ENCODE peak calls at places on chromosomes 2 and 18, in nine cellular contexts. One of them, this sample, is unnamed.

GRCh38 chr2:138622606-138623005 is 121.0 kb downstream of the SPOPL start:
- DNase-seq in Caco-2: no peak
- DNase-seq in spleen: no peak
- DNase-seq in tibial nerve: no peak
- DNase-seq in iPS DF 6.9: no peak
- DNase-seq in mesendoderm: no peak
- DNase-seq in hepatocyte: no peak
- DNase-seq in brain microvascular endothelial cell: no peak
- DNase-seq in CD8-positive, alpha-beta T cell: no peak
- DNase-seq in this sample: no peak

GRCh38 chr2:189580662-189581353 is at the start of gene SLC40A1:
- DNase-seq in Caco-2: peak; percentile 96
- DNase-seq in iPS DF 6.9: no peak
- DNase-seq in mesendoderm: peak; percentile 71
- DNase-seq in tibial nerve: peak; percentile 66
- DNase-seq in CD8-positive, alpha-beta T cell: peak; percentile 48
- DNase-seq in brain microvascular endothelial cell: peak; percentile 14
- DNase-seq in spleen: peak; percentile 94
- DNase-seq in hepatocyte: peak; percentile 95
- DNase-seq in this sample: peak; percentile 88

GRCh38 chr18:59927246-59927825 is 27.5 kb downstream of the PMAIP1 start:
- DNase-seq in brain microvascular endothelial cell: no peak
- DNase-seq in spleen: no peak
- DNase-seq in tibial nerve: no peak
- DNase-seq in Caco-2: no peak
- DNase-seq in CD8-positive, alpha-beta T cell: no peak
- DNase-seq in iPS DF 6.9: no peak
- DNase-seq in mesendoderm: no peak
- DNase-seq in hepatocyte: no peak
- DNase-seq in this sample: no peak

GRCh38 chr2:68287580-68288441 is 31.9 kb downstream of the CNRIP1 start:
- DNase-seq in hepatocyte: peak; percentile 53
- DNase-seq in Caco-2: no peak
- DNase-seq in iPS DF 6.9: no peak
- DNase-seq in mesendoderm: peak; percentile 5
- DNase-seq in tibial nerve: no peak
- DNase-seq in brain microvascular endothelial cell: no peak
- DNase-seq in spleen: no peak
- DNase-seq in CD8-positive, alpha-beta T cell: no peak
- DNase-seq in this sample: peak; percentile 24

GRCh38 chr2:129462967-129463366 is 516.5 kb upstream of the RAB6C start:
- DNase-seq in mesendoderm: no peak
- DNase-seq in CD8-positive, alpha-beta T cell: no peak
- DNase-seq in brain microvascular endothelial cell: no peak
- DNase-seq in iPS DF 6.9: no peak
- DNase-seq in hepatocyte: no peak
- DNase-seq in tibial nerve: no peak
- DNase-seq in Caco-2: no peak
- DNase-seq in spleen: no peak
- DNase-seq in this sample: no peak

GRCh38 chr2:40130251-40130994 is 321.5 kb downstream of the SLC8A1 start:
- DNase-seq in Caco-2: no peak
- DNase-seq in mesendoderm: peak; percentile 8
- DNase-seq in CD8-positive, alpha-beta T cell: no peak
- DNase-seq in tibial nerve: no peak
- DNase-seq in hepatocyte: peak; percentile 30
- DNase-seq in brain microvascular endothelial cell: peak; percentile 48
- DNase-seq in spleen: no peak
- DNase-seq in iPS DF 6.9: no peak
- DNase-seq in this sample: no peak

GRCh38 chr2:36339819-36340218 is 15.8 kb upstream of the CRIM1 start:
- DNase-seq in iPS DF 6.9: no peak
- DNase-seq in CD8-positive, alpha-beta T cell: no peak
- DNase-seq in brain microvascular endothelial cell: no peak
- DNase-seq in tibial nerve: no peak
- DNase-seq in hepatocyte: no peak
- DNase-seq in mesendoderm: no peak
- DNase-seq in Caco-2: no peak
- DNase-seq in spleen: no peak
- DNase-seq in this sample: no peak

GRCh38 chr2:8636691-8637636 is 44.9 kb upstream of the ID2 start:
- DNase-seq in mesendoderm: peak; percentile 91
- DNase-seq in hepatocyte: peak; percentile 51
- DNase-seq in tibial nerve: no peak
- DNase-seq in iPS DF 6.9: no peak
- DNase-seq in spleen: peak; percentile 63
- DNase-seq in CD8-positive, alpha-beta T cell: no peak
- DNase-seq in brain microvascular endothelial cell: peak; percentile 11
- DNase-seq in Caco-2: peak; percentile 67
- DNase-seq in this sample: no peak

GRCh38 chr2:41136966-41137494 is 685.1 kb upstream of the SLC8A1 start:
- DNase-seq in mesendoderm: no peak
- DNase-seq in spleen: no peak
- DNase-seq in tibial nerve: no peak
- DNase-seq in iPS DF 6.9: no peak
- DNase-seq in brain microvascular endothelial cell: peak; percentile 25
- DNase-seq in CD8-positive, alpha-beta T cell: no peak
- DNase-seq in hepatocyte: no peak
- DNase-seq in Caco-2: no peak
- DNase-seq in this sample: no peak

GRCh38 chr2:229714736-229715541 is 584 bp upstream of the DNER start:
- DNase-seq in brain microvascular endothelial cell: peak; percentile 55
- DNase-seq in hepatocyte: peak; percentile 86
- DNase-seq in mesendoderm: peak; percentile 89
- DNase-seq in CD8-positive, alpha-beta T cell: no peak
- DNase-seq in spleen: peak; percentile 78
- DNase-seq in Caco-2: peak; percentile 73
- DNase-seq in iPS DF 6.9: no peak
- DNase-seq in tibial nerve: no peak
- DNase-seq in this sample: no peak

GRCh38 chr2:229708335-229708734 is 6.0 kb downstream of the DNER start:
- DNase-seq in brain microvascular endothelial cell: no peak
- DNase-seq in tibial nerve: no peak
- DNase-seq in Caco-2: no peak
- DNase-seq in iPS DF 6.9: no peak
- DNase-seq in spleen: no peak
- DNase-seq in hepatocyte: no peak
- DNase-seq in mesendoderm: no peak
- DNase-seq in CD8-positive, alpha-beta T cell: no peak
- DNase-seq in this sample: no peak

GRCh38 chr2:229713371-229714079 is 830 bp downstream of the DNER start:
- DNase-seq in Caco-2: no peak
- DNase-seq in CD8-positive, alpha-beta T cell: no peak
- DNase-seq in hepatocyte: peak; percentile 30
- DNase-seq in iPS DF 6.9: no peak
- DNase-seq in mesendoderm: peak; percentile 51
- DNase-seq in brain microvascular endothelial cell: no peak
- DNase-seq in spleen: no peak
- DNase-seq in tibial nerve: no peak
- DNase-seq in this sample: no peak

GRCh38 chr2:229714080-229714735 is at the start of gene DNER:
- DNase-seq in hepatocyte: peak; percentile 60
- DNase-seq in tibial nerve: no peak
- DNase-seq in spleen: peak; percentile 79
- DNase-seq in mesendoderm: peak; percentile 46
- DNase-seq in brain microvascular endothelial cell: no peak
- DNase-seq in iPS DF 6.9: no peak
- DNase-seq in Caco-2: peak; percentile 50
- DNase-seq in CD8-positive, alpha-beta T cell: peak; percentile 28
- DNase-seq in this sample: no peak

DNA sequence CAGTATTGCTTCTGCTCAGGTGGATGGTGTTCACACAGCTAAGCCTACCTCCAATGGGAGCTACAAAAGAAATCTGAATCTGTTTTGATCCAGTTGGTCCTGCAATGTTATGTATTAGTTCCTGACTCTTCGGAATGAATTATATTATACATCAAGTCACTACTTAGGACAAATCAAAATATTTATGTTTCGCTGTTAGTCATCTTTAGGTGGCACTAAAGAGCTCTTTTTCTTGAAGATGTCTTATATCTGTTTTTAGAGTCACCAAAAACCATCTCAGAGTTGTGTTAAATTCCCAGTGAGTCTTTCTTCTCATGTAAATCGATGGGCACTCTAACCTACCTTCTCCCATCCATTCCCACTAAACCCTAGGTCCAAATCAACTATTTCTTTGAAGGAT is 2.2 kb downstream of the DNER start:
- DNase-seq in CD8-positive, alpha-beta T cell: no peak
- DNase-seq in tibial nerve: no peak
- DNase-seq in spleen: no peak
- DNase-seq in Caco-2: no peak
- DNase-seq in iPS DF 6.9: no peak
- DNase-seq in hepatocyte: no peak
- DNase-seq in brain microvascular endothelial cell: no peak
- DNase-seq in mesendoderm: no peak
- DNase-seq in this sample: no peak
- H3K27me3 ChIP-seq in CD8-positive, alpha-beta T cell: peaks cover 15% of the 10 kb centered on the region
- H3K27me3 ChIP-seq in tibial nerve: no peaks in the 10 kb centered on the region
- H3K27me3 ChIP-seq in spleen: peaks cover 55% of the 10 kb centered on the region
- H3K27me3 ChIP-seq in Caco-2: no peaks in the 10 kb centered on the region
- H3K27me3 ChIP-seq in iPS DF 6.9: peaks cover 5% of the 10 kb centered on the region
- H3K27me3 ChIP-seq in hepatocyte: peaks cover 87% of the 10 kb centered on the region
- H3K27me3 ChIP-seq in brain microvascular endothelial cell: peaks cover 13% of the 10 kb centered on the region
- H3K27me3 ChIP-seq in mesendoderm: peaks cover 6% of the 10 kb centered on the region
- H3K27me3 ChIP-seq in this sample: peaks cover 3% of the 10 kb centered on the region

DNA sequence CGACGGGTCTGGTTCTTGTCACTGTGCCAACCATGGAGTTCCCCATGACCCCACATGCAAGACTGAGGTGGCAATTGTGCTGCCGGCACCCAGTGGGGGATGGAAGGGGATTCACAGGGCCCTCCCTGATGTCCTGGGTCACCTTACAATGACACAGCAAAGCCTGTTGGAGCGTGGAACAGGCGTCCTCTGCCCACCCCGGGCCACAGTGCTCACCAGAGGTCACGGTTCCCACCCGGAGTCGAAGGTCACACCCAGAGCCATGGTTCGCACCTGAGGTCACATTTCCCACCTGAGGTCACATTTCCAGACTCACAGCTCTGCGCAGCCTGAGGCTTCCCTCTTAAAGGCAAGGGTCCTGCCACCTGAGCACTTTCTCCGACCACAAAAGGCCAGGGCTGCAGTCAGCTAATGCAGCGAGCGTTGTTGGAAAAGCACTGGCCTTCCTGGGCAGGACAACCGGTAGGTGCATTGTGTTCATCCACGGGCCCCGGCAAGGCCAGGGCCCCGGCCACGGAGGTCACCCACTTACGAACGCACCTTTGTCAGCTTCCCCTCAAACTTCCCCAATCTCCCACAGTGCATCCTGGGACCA is 24.0 kb downstream of the KIF1A start:
- DNase-seq in CD8-positive, alpha-beta T cell: no peak
- DNase-seq in spleen: peak; percentile 61
- DNase-seq in iPS DF 6.9: no peak
- DNase-seq in Caco-2: no peak
- DNase-seq in mesendoderm: no peak
- DNase-seq in hepatocyte: no peak
- DNase-seq in brain microvascular endothelial cell: no peak
- DNase-seq in tibial nerve: no peak
- DNase-seq in this sample: no peak
- H3K27me3 ChIP-seq in CD8-positive, alpha-beta T cell: no peaks in the 10 kb centered on the region
- H3K27me3 ChIP-seq in spleen: no peaks in the 10 kb centered on the region
- H3K27me3 ChIP-seq in iPS DF 6.9: no peaks in the 10 kb centered on the region
- H3K27me3 ChIP-seq in Caco-2: no peaks in the 10 kb centered on the region
- H3K27me3 ChIP-seq in mesendoderm: no peaks in the 10 kb centered on the region
- H3K27me3 ChIP-seq in hepatocyte: no peaks in the 10 kb centered on the region
- H3K27me3 ChIP-seq in brain microvascular endothelial cell: peaks cover 13% of the 10 kb centered on the region
- H3K27me3 ChIP-seq in tibial nerve: no peaks in the 10 kb centered on the region
- H3K27me3 ChIP-seq in this sample: no peaks in the 10 kb centered on the region

GRCh38 chr2:231922311-231922710 is 3.9 kb downstream of the NPPC start:
- DNase-seq in iPS DF 6.9: no peak
- DNase-seq in Caco-2: no peak
- DNase-seq in tibial nerve: no peak
- DNase-seq in hepatocyte: no peak
- DNase-seq in mesendoderm: no peak
- DNase-seq in brain microvascular endothelial cell: no peak
- DNase-seq in spleen: peak; percentile 48
- DNase-seq in CD8-positive, alpha-beta T cell: no peak
- DNase-seq in this sample: no peak
- H3K27me3 ChIP-seq in iPS DF 6.9: peaks cover 13% of the 10 kb centered on the region
- H3K27me3 ChIP-seq in Caco-2: no peaks in the 10 kb centered on the region
- H3K27me3 ChIP-seq in tibial nerve: no peaks in the 10 kb centered on the region
- H3K27me3 ChIP-seq in hepatocyte: peaks cover 44% of the 10 kb centered on the region
- H3K27me3 ChIP-seq in mesendoderm: peaks cover 12% of the 10 kb centered on the region
- H3K27me3 ChIP-seq in brain microvascular endothelial cell: peaks cover 53% of the 10 kb centered on the region
- H3K27me3 ChIP-seq in spleen: peaks cover 35% of the 10 kb centered on the region
- H3K27me3 ChIP-seq in CD8-positive, alpha-beta T cell: peaks cover 7% of the 10 kb centered on the region
- H3K27me3 ChIP-seq in this sample: no peaks in the 10 kb centered on the region

GRCh38 chr2:10424916-10425505 is 23.1 kb downstream of the ODC1 start:
- DNase-seq in hepatocyte: no peak
- DNase-seq in Caco-2: no peak
- DNase-seq in iPS DF 6.9: no peak
- DNase-seq in CD8-positive, alpha-beta T cell: no peak
- DNase-seq in tibial nerve: no peak
- DNase-seq in brain microvascular endothelial cell: no peak
- DNase-seq in spleen: peak; percentile 59
- DNase-seq in mesendoderm: no peak
- DNase-seq in this sample: no peak
- H3K27me3 ChIP-seq in hepatocyte: no peaks in the 10 kb centered on the region
- H3K27me3 ChIP-seq in Caco-2: no peaks in the 10 kb centered on the region
- H3K27me3 ChIP-seq in iPS DF 6.9: no peaks in the 10 kb centered on the region
- H3K27me3 ChIP-seq in CD8-positive, alpha-beta T cell: no peaks in the 10 kb centered on the region
- H3K27me3 ChIP-seq in tibial nerve: no peaks in the 10 kb centered on the region
- H3K27me3 ChIP-seq in brain microvascular endothelial cell: no peaks in the 10 kb centered on the region
- H3K27me3 ChIP-seq in spleen: no peaks in the 10 kb centered on the region
- H3K27me3 ChIP-seq in mesendoderm: no peaks in the 10 kb centered on the region
- H3K27me3 ChIP-seq in this sample: no peaks in the 10 kb centered on the region

GRCh38 chr2:218986148-218986761 is 1.3 kb upstream of the FEV start:
- DNase-seq in hepatocyte: no peak
- DNase-seq in Caco-2: no peak
- DNase-seq in iPS DF 6.9: no peak
- DNase-seq in brain microvascular endothelial cell: no peak
- DNase-seq in spleen: no peak
- DNase-seq in CD8-positive, alpha-beta T cell: no peak
- DNase-seq in mesendoderm: no peak
- DNase-seq in tibial nerve: no peak
- DNase-seq in this sample: no peak
- H3K27me3 ChIP-seq in hepatocyte: peaks cover 98% of the 10 kb centered on the region
- H3K27me3 ChIP-seq in Caco-2: peaks cover 15% of the 10 kb centered on the region
- H3K27me3 ChIP-seq in iPS DF 6.9: peaks cover 95% of the 10 kb centered on the region
- H3K27me3 ChIP-seq in brain microvascular endothelial cell: peaks cover 87% of the 10 kb centered on the region
- H3K27me3 ChIP-seq in spleen: peaks cover 98% of the 10 kb centered on the region
- H3K27me3 ChIP-seq in CD8-positive, alpha-beta T cell: peaks cover 63% of the 10 kb centered on the region
- H3K27me3 ChIP-seq in mesendoderm: peaks cover 78% of the 10 kb centered on the region
- H3K27me3 ChIP-seq in tibial nerve: peaks cover 8% of the 10 kb centered on the region
- H3K27me3 ChIP-seq in this sample: peaks cover 11% of the 10 kb centered on the region

GRCh38 chr18:63206433-63207153 is 113.0 kb downstream of the BCL2 start:
- DNase-seq in CD8-positive, alpha-beta T cell: no peak
- DNase-seq in brain microvascular endothelial cell: no peak
- DNase-seq in tibial nerve: no peak
- DNase-seq in iPS DF 6.9: no peak
- DNase-seq in hepatocyte: no peak
- DNase-seq in mesendoderm: no peak
- DNase-seq in spleen: no peak
- DNase-seq in Caco-2: no peak
- DNase-seq in this sample: no peak
- H3K27me3 ChIP-seq in CD8-positive, alpha-beta T cell: no peaks in the 10 kb centered on the region
- H3K27me3 ChIP-seq in brain microvascular endothelial cell: no peaks in the 10 kb centered on the region
- H3K27me3 ChIP-seq in tibial nerve: no peaks in the 10 kb centered on the region
- H3K27me3 ChIP-seq in iPS DF 6.9: no peaks in the 10 kb centered on the region
- H3K27me3 ChIP-seq in hepatocyte: no peaks in the 10 kb centered on the region
- H3K27me3 ChIP-seq in mesendoderm: no peaks in the 10 kb centered on the region
- H3K27me3 ChIP-seq in spleen: no peaks in the 10 kb centered on the region
- H3K27me3 ChIP-seq in Caco-2: no peaks in the 10 kb centered on the region
- H3K27me3 ChIP-seq in this sample: no peaks in the 10 kb centered on the region

GRCh38 chr18:3620146-3621119 is 170.5 kb downstream of the TGIF1 start:
- DNase-seq in spleen: no peak
- DNase-seq in iPS DF 6.9: no peak
- DNase-seq in brain microvascular endothelial cell: no peak
- DNase-seq in tibial nerve: no peak
- DNase-seq in hepatocyte: peak; percentile 46
- DNase-seq in CD8-positive, alpha-beta T cell: no peak
- DNase-seq in mesendoderm: no peak
- DNase-seq in Caco-2: peak; percentile 89
- DNase-seq in this sample: no peak
- H3K27me3 ChIP-seq in spleen: no peaks in the 10 kb centered on the region
- H3K27me3 ChIP-seq in iPS DF 6.9: no peaks in the 10 kb centered on the region
- H3K27me3 ChIP-seq in brain microvascular endothelial cell: no peaks in the 10 kb centered on the region
- H3K27me3 ChIP-seq in tibial nerve: no peaks in the 10 kb centered on the region
- H3K27me3 ChIP-seq in hepatocyte: no peaks in the 10 kb centered on the region
- H3K27me3 ChIP-seq in CD8-positive, alpha-beta T cell: no peaks in the 10 kb centered on the region
- H3K27me3 ChIP-seq in mesendoderm: no peaks in the 10 kb centered on the region
- H3K27me3 ChIP-seq in Caco-2: no peaks in the 10 kb centered on the region
- H3K27me3 ChIP-seq in this sample: no peaks in the 10 kb centered on the region

This sample was measured in ovary.